ENCODE peak calls at places on chromosomes 4 and X, in ten cellular contexts. F, J, U, L, P, M, X, H, V and W are unnamed samples.

GRCh38 chr4:9765091-9765490 is 16.3 kb upstream of the DRD5 start:
- DNase-seq in J (no peak), P (peak), M (no peak), L (peak), X (peak), V (no peak), F (no peak), H (peak), U (peak), W (no peak)

GRCh38 chrX:10110984-10111363 is 45.8 kb upstream of the CLCN4 start:
- DNase-seq in J (no peak), V (no peak), F (peak), U (no peak), H (peak), M (no peak), P (no peak), L (no peak), X (no peak), W (no peak)

GRCh38 chr4:78059524-78059889 is 2.4 kb downstream of the FRAS1 start:
- DNase-seq in X (peak), L (peak), J (no peak), M (peak), U (peak), F (no peak), P (peak), V (peak), H (peak), W (no peak)

GRCh38 chr4:80092847-80093246 is 19.8 kb upstream of the ANTXR2 start:
- DNase-seq in P (no peak), X (no peak), U (no peak), L (no peak), H (no peak), M (no peak), J (no peak), V (no peak), F (no peak), W (no peak)

GRCh38 chr4:17230727-17231126 is 281.2 kb downstream of the QDPR start:
- DNase-seq in M (peak), U (no peak), X (no peak), L (peak), P (no peak), V (no peak), J (no peak), H (no peak), F (no peak), W (no peak)

GRCh38 chrX:108271397-108271787 is 166.8 kb downstream of the COL4A6 start:
- DNase-seq in J (no peak), F (no peak), M (no peak), H (no peak), X (no peak), P (no peak), V (no peak), U (no peak), L (no peak), W (no peak)

GRCh38 chr4:111678466-111678865 is 466.8 kb upstream of the FAM241A start:
- DNase-seq in V (no peak), L (no peak), F (no peak), X (no peak), U (no peak), P (no peak), M (peak), H (no peak), J (no peak), W (no peak)

GRCh38 chr4:95190751-95191436 is 357.9 kb downstream of the UNC5C start:
- DNase-seq in L (peak), P (peak), M (no peak), F (no peak), J (peak), V (no peak), H (no peak), X (no peak), U (no peak), W (no peak)

GRCh38 chr4:145719752-145720624 is 40.0 kb downstream of the C4orf51 start:
- DNase-seq in J (no peak), U (no peak), M (no peak), F (no peak), X (no peak), V (no peak), L (no peak), P (no peak), H (peak), W (no peak)

GRCh38 chr4:137463377-137464003 is 68.8 kb downstream of the PCDH18 start:
- DNase-seq in M (no peak), V (no peak), X (no peak), L (no peak), P (no peak), F (no peak), J (no peak), U (no peak), H (no peak), W (no peak)
- TF ChIP-seq CTCF in M (no peak), V (no peak), X (no peak), L (no peak), P (no peak), F (no peak), J (no peak), U (no peak), H (no peak), W (no peak)

DNA sequence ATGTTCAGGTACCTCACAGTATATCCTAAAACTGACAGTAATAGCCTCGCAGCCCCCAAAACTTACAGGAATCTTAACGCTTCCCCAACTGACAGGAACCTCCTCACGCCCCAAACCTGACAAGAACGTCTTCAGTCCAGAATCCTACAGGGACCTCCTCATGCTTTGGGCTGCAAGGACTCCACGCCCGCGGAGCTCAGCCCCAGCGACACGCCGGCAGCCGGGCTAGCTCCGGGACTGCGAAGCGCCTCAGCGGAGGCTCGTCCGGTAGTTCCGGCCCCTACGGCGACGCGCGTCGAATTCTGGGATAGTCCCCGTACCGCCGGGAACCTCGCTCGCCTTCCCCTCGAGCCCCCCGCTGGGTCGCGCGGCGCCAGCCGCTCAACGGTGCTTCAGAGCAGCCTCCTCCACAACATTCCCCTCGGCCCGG is 562 bp downstream of the PHF8 start:
- DNase-seq in X (peak), H (peak), V (peak), M (no peak), U (peak), F (peak), J (peak), P (peak), L (peak), W (peak)
- TF ChIP-seq CTCF in X (no peak), H (no peak), V (no peak), M (no peak), U (no peak), F (no peak), J (no peak), P (no peak), L (no peak), W (no peak)

DNA sequence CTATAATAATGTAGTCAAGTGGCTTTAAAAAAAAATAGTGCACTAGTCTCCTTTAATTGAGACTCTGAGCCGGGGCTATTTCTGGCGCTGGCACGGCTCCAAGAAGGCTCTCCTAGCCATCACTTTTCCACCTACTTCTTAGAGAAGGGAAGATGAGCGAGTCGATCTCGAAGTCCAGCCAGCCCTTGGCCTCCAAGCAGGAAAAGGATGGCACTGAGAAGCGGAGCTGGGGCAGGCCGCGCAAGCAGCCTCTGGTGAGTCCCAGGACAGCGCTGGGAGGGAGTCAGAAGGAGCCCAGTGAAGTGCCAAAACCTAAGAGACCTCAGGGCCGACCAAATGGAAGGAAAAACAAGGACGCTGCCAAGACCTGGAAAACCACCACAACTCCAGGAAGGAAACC is 531.9 kb downstream of the MAGEB5 start:
- DNase-seq in X (no peak), M (no peak), F (no peak), J (peak), L (no peak), H (no peak), U (no peak), P (no peak), V (no peak), W (no peak)
- TF ChIP-seq CTCF in X (no peak), M (no peak), F (no peak), J (no peak), L (no peak), H (no peak), U (no peak), P (no peak), V (no peak), W (no peak)

GRCh38 chr4:180031330-180031729 is 2211.9 kb upstream of the TENM3 start:
- DNase-seq in X (no peak), M (no peak), H (no peak), P (no peak), L (no peak), V (no peak), J (no peak), U (no peak), F (no peak), W (no peak)

GRCh38 chr4:180028682-180029081 is 2214.5 kb upstream of the TENM3 start:
- DNase-seq in X (peak), H (peak), L (peak), V (no peak), U (peak), M (peak), J (no peak), P (peak), F (no peak), W (no peak)
- TF ChIP-seq CTCF in X (peak), H (peak), L (peak), V (no peak), U (no peak), M (peak), J (no peak), P (no peak), F (no peak), W (peak)

DNA sequence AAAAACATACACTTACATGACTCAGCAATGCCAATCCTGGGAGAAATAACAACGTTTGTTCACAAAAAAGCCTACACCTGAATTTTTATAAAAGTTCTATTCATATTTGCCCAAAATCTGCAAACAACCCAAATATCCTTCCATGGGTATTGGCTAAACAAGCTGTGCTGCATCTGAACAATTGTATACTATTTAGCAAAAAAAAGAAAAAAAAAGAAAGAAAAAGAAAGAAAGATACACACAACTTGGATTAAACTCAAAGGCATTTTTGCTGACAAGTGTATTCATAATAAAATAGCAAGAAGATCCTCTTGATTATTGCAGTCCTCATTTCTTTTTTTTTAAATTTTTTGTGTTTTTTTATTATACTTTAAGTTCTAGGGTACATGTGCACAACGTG is 24.5 kb upstream of the MAGEA3 start:
- DNase-seq in V (no peak), L (no peak), J (no peak), P (no peak), H (no peak), X (no peak), U (no peak), F (no peak), M (no peak), W (no peak)
- TF ChIP-seq CTCF in V (no peak), L (no peak), J (no peak), P (no peak), H (no peak), X (no peak), U (no peak), F (no peak), M (no peak), W (no peak)

GRCh38 chrX:1807301-1807731 is 192.5 kb downstream of the ASMT start:
- DNase-seq in F (no peak), U (peak), V (no peak), L (peak), P (no peak), H (no peak), J (no peak), M (peak), X (peak), W (peak)
- TF ChIP-seq CTCF in F (no peak), U (no peak), V (no peak), L (no peak), P (no peak), H (no peak), J (no peak), M (no peak), X (no peak), W (no peak)

DNA sequence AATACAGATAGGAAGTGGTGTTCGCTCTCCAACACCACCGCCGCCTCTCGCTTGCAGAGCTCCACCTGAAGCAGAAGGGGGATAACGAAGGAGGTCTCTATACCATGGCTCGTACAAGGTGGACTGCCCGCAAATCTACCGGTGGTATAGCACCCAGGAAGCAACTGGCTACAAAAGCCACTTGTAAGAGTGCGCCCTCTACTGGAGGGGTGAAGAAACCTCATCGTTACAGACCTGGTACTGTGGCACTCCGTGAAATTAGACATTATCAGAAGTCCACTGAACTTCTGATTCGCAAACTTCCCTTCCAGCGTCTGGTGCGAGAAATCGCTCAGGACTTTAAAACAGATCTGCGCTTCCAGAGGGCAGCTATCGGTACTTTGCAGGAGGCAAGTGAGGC is 5.2 kb upstream of the BMP15 start:
- DNase-seq in L (peak), U (peak), M (no peak), P (peak), X (no peak), H (peak), V (no peak), J (no peak), F (no peak), W (no peak)
- TF ChIP-seq CTCF in L (peak), U (peak), M (peak), P (no peak), X (peak), H (peak), V (no peak), J (no peak), F (no peak), W (peak)

DNA sequence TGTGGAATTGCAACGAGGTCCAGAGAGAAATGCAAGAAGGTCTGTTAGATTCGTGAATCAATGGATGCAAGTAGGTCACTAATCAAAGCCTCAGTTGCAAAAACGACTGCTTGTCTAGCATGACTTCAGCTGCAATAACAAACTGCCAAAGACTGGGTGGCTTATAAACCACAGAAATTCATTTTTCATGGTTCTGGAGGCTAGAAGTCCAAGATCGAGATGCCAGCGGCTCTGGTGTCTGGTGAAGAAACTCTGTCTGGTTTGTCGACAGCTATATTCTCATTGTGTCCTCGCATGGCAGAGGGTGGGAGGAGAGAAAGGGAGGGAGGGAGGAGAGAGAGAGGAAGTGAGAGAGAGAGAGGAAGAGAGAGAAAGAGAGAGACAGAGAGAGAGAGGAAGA is 114.7 kb downstream of the MXRA5 start:
- DNase-seq in L (no peak), F (no peak), X (no peak), U (no peak), H (no peak), J (no peak), P (no peak), M (peak), V (no peak), W (no peak)
- TF ChIP-seq CTCF in L (no peak), F (no peak), X (no peak), U (no peak), H (no peak), J (no peak), P (no peak), M (no peak), V (no peak), W (no peak)

GRCh38 chrX:43679058-43679457 is 23.0 kb downstream of the MAOA start:
- DNase-seq in U (no peak), F (no peak), M (no peak), H (no peak), J (no peak), X (no peak), L (no peak), V (no peak), P (no peak), W (no peak)
- TF ChIP-seq CTCF in U (no peak), F (no peak), M (no peak), H (no peak), J (no peak), X (no peak), L (no peak), V (no peak), P (no peak), W (no peak)

DNA sequence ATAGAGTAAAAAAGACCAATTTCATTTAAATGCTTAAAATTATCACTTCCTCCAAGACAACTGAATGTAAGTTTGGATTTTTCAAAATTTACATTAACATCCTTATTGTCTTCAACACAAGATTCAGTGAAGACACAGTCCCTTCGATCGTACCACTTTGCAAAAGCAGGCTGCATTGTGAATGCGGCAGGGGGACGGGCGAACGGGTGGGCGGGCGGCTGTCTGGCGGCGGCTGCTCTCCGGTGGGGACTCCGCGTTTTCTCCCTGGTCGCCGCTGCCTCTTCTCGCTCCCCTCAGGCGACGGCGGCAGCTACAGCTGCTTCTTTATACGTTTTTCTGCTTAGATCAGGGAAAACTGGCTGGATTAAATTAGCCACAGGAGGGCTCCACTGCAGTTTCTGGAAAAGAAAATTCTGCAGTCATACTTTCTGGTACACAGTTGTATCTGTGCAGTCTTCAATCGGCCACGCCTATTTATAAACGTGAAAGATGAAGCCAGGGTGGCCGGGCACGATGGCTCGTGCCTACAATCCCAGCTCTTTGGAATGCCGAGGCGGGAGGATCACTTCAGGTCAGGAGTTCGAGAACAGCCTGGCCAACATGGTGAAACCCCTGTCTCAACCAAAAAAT is 33.9 kb upstream of the HPF1 start:
- DNase-seq in F (no peak), P (peak), U (peak), H (peak), L (peak), X (peak), M (peak), J (peak), V (peak), W (peak)
- TF ChIP-seq CTCF in F (no peak), P (no peak), U (no peak), H (no peak), L (peak), X (peak), M (peak), J (no peak), V (peak), W (peak)